ENCODE peak calls at places on chromosomes 11 and 22, in seven cellular contexts. M is CD8-positive, alpha-beta T cell; Y is stimulated activated CD4-positive, alpha-beta T cell treated with anti-CD3 and anti-CD28 coated beads, Interleukin-1b, Interleukin-23, amount 100 ng/mL, for 48 hours; T is activated effector memory CD4-positive, alpha-beta T cell treated with Interleukin-2 at 50 U/mL for 16 hours; U is fibroblast of the aortic adventitia; H is stimulated activated CD8-positive, alpha-beta memory T cell treated with anti-CD3 and anti-CD28 coated beads, Interleukin-12 subunit alpha, Interleukin-12 subunit beta, amount 100 ng/mL, for 4 hours; Z is thyroid gland. P is an unnamed sample.

GRCh38 chr11:69297926-69298777 is 4.2 kb downstream of the MYEOV start:
- DNase-seq in M (no peak), Y (peak), T (no peak), Z (peak), H (no peak), U (peak), P (peak)

GRCh38 chr11:102589047-102589459 is 36.1 kb downstream of the MMP20 start:
- DNase-seq in H (no peak), Y (peak), Z (no peak), M (no peak), U (no peak), T (no peak), P (no peak)

GRCh38 chr11:113373306-113373705 is 14.3 kb upstream of the ANKK1 start:
- DNase-seq in H (no peak), Z (no peak), U (peak), T (no peak), M (no peak), Y (no peak), P (no peak)

GRCh38 chr11:72821221-72821919 is 7.2 kb downstream of the ATG16L2 start:
- DNase-seq in M (no peak), Y (no peak), T (no peak), U (no peak), H (no peak), Z (no peak), P (no peak)

GRCh38 chr22:48367731-48368130 is 1459.9 kb downstream of the BRD1 start:
- DNase-seq in Y (no peak), U (no peak), T (no peak), H (no peak), Z (no peak), M (no peak), P (no peak)

GRCh38 chr11:2193099-2193886 is 21.7 kb upstream of the TH start:
- DNase-seq in Y (no peak), H (no peak), T (no peak), U (no peak), Z (no peak), M (no peak), P (no peak)

GRCh38 chr11:45983471-45983845 is 61.0 kb downstream of the LARGE2 start:
- DNase-seq in U (no peak), H (no peak), M (no peak), Y (no peak), Z (no peak), T (no peak), P (no peak)

GRCh38 chr11:8090756-8091155 is 9.7 kb downstream of the TUB start:
- DNase-seq in H (no peak), Y (peak), M (no peak), T (no peak), U (peak), Z (peak), P (no peak)

GRCh38 chr11:8617063-8617462 is 23.0 kb upstream of the STK33 start:
- DNase-seq in H (no peak), M (no peak), T (no peak), U (no peak), Y (no peak), Z (no peak), P (no peak)

GRCh38 chr11:117719480-117719879 is 77.5 kb downstream of the DSCAML1 start:
- DNase-seq in T (no peak), Y (no peak), U (no peak), H (no peak), M (no peak), Z (no peak), P (no peak)

GRCh38 chr22:46674367-46674781 is 54.2 kb downstream of the GRAMD4 start:
- DNase-seq in H (peak), Y (peak), U (no peak), T (peak), Z (peak), M (peak), P (peak)

GRCh38 chr11:134524201-134524600 is 112.2 kb upstream of the B3GAT1 start:
- DNase-seq in Y (no peak), M (no peak), Z (no peak), T (no peak), H (no peak), U (no peak), P (no peak)

GRCh38 chr11:117826832-117827231 is 2.3 kb upstream of the FXYD2 start:
- DNase-seq in H (no peak), T (no peak), Y (no peak), M (no peak), Z (no peak), U (no peak), P (no peak)

GRCh38 chr22:40423882-40424640 is 53.7 kb downstream of the SGSM3 start:
- DNase-seq in M (no peak), Y (no peak), T (no peak), H (no peak), U (no peak), Z (no peak), P (no peak)

GRCh38 chr11:61756452-61757212 is 4.2 kb downstream of the MYRF start:
- DNase-seq in H (peak), M (peak), Y (peak), U (no peak), T (peak), Z (no peak), P (no peak)

GRCh38 chr11:43992834-43993637 is 50.6 kb downstream of the C11orf96 start:
- DNase-seq in U (peak), H (no peak), M (no peak), Y (no peak), T (no peak), Z (no peak), P (no peak)

GRCh38 chr11:117717485-117718314 is 79.3 kb downstream of the DSCAML1 start:
- DNase-seq in H (no peak), Z (peak), U (no peak), T (no peak), M (no peak), Y (no peak), P (no peak)

GRCh38 chr22:45009881-45010531 is at the start of gene PHF21B:
- DNase-seq in T (no peak), H (no peak), Y (peak), Z (peak), U (peak), M (no peak), P (no peak)

GRCh38 chr22:50140615-50141014 is 29.9 kb upstream of the PANX2 start:
- DNase-seq in Y (no peak), H (no peak), Z (no peak), M (no peak), U (no peak), T (no peak), P (no peak)